ENCODE peak calls at places on chromosome 3, in eight cellular contexts. L is CD8-positive, alpha-beta T cell; O is A549; T is upper lobe of left lung; Q is GM23338; W is K562; V is endodermal cell; U is psoas muscle. C is an unnamed sample. For H3K4me1, the result is how much of the 10 kb centered on the place peaks cover.

GRCh38 chr3:136194409-136195257 is 1.5 kb downstream of the MSL2 start:
- DNase-seq in L (peak), O (no peak), T (peak), Q (peak), W (no peak), V (peak), U (no peak), C (peak)

GRCh38 chr3:157913751-157914150 is 192.5 kb downstream of the SHOX2 start:
- DNase-seq in L (no peak), O (no peak), T (no peak), Q (no peak), W (no peak), V (no peak), U (no peak), C (no peak)

GRCh38 chr3:125351814-125352456 is 23.2 kb downstream of the ZNF148 start:
- DNase-seq in L (no peak), O (no peak), T (no peak), Q (no peak), W (no peak), V (no peak), U (no peak), C (no peak)

GRCh38 chr3:113606539-113607218 is 74.3 kb downstream of the SIDT1 start:
- DNase-seq in L (peak), O (no peak), T (no peak), Q (peak), W (no peak), V (no peak), U (no peak), C (no peak)

GRCh38 chr3:13420817-13421755 is 964 bp upstream of the NUP210 start:
- DNase-seq in L (peak), O (no peak), T (peak), Q (peak), W (peak), V (peak), U (peak), C (no peak)

GRCh38 chr3:101379695-101380376 is 59.5 kb upstream of the IMPG2 start:
- DNase-seq in L (no peak), O (no peak), T (no peak), Q (no peak), W (no peak), V (no peak), U (no peak), C (no peak)

GRCh38 chr3:37228734-37229133 is 54.4 kb upstream of the LRRFIP2 start:
- DNase-seq in L (no peak), O (no peak), T (no peak), Q (no peak), W (no peak), V (no peak), U (no peak), C (no peak)

GRCh38 chr3:196634851-196635250 is 4.6 kb upstream of the NRROS start:
- DNase-seq in L (no peak), O (no peak), T (no peak), Q (no peak), W (no peak), V (peak), U (no peak), C (no peak)

GRCh38 chr3:2250783-2251182 is 152.1 kb downstream of the CNTN4 start:
- DNase-seq in L (no peak), O (no peak), T (no peak), Q (no peak), W (no peak), V (no peak), U (no peak), C (no peak)

GRCh38 chr3:195250473-195251251 is 20.3 kb downstream of the XXYLT1 start:
- DNase-seq in L (no peak), O (no peak), T (no peak), Q (no peak), W (no peak), V (peak), U (peak), C (no peak)

GRCh38 chr3:124126446-124127017 is 134.6 kb upstream of the ROPN1 start:
- DNase-seq in L (no peak), O (no peak), T (no peak), Q (no peak), W (no peak), V (no peak), U (no peak), C (no peak)

GRCh38 chr3:32934150-32934742 is 17.2 kb upstream of the CCR4 start:
- DNase-seq in L (no peak), O (peak), T (no peak), Q (peak), W (no peak), V (peak), U (no peak), C (peak)

GRCh38 chr3:45123030-45123429 is 23.1 kb downstream of the CDCP1 start:
- DNase-seq in L (no peak), O (peak), T (no peak), Q (no peak), W (no peak), V (no peak), U (no peak), C (no peak)

GRCh38 chr3:68787227-68787626 is 145.1 kb downstream of the TAFA4 start:
- DNase-seq in L (no peak), O (no peak), T (no peak), Q (no peak), W (no peak), V (no peak), U (no peak), C (no peak)

GRCh38 chr3:180983136-180983535 is 6.4 kb downstream of the DNAJC19 start:
- DNase-seq in L (no peak), O (no peak), T (no peak), Q (no peak), W (no peak), V (no peak), U (no peak), C (no peak)

GRCh38 chr3:98971183-98971681 is 69.7 kb upstream of the DCBLD2 start:
- DNase-seq in L (no peak), O (peak), T (no peak), Q (no peak), W (no peak), V (no peak), U (no peak), C (no peak)

GRCh38 chr3:171650193-171650592 is 160.1 kb downstream of the PLD1 start:
- DNase-seq in L (no peak), O (no peak), T (no peak), Q (no peak), W (no peak), V (no peak), U (no peak), C (no peak)

GRCh38 chr3:185242642-185243041 is 11.2 kb downstream of the EHHADH start:
- DNase-seq in L (no peak), O (no peak), T (no peak), Q (no peak), W (no peak), V (no peak), U (no peak), C (no peak)

GRCh38 chr3:110711851-110712396 is 359.7 kb upstream of the NECTIN3 start:
- DNase-seq in L (no peak), O (no peak), T (no peak), Q (peak), W (no peak), V (peak), U (no peak), C (no peak)

GRCh38 chr3:48552111-48552911 is 4.3 kb downstream of the PFKFB4 start:
- DNase-seq in L (no peak), O (no peak), T (no peak), Q (no peak), W (no peak), V (peak), U (no peak), C (no peak)

GRCh38 chr3:45775571-45776290 is 20.6 kb downstream of the SLC6A20 start:
- DNase-seq in L (no peak), O (no peak), T (no peak), Q (no peak), W (no peak), V (peak), U (no peak), C (no peak)

GRCh38 chr3:99242271-99242670 is 340.8 kb upstream of the DCBLD2 start:
- DNase-seq in L (no peak), O (no peak), T (no peak), Q (no peak), W (no peak), V (no peak), U (no peak), C (no peak)

GRCh38 chr3:119636194-119636593 is 24.2 kb downstream of the POPDC2 start:
- DNase-seq in L (no peak), O (no peak), T (no peak), Q (no peak), W (no peak), V (no peak), U (no peak), C (peak)

GRCh38 chr3:41574900-41575299 is 375.6 kb downstream of the CTNNB1 start:
- DNase-seq in L (no peak), O (no peak), T (no peak), Q (peak), W (peak), V (no peak), U (no peak), C (no peak)

GRCh38 chr3:137948400-137949072 is 61.4 kb upstream of the CLDN18 start:
- DNase-seq in L (no peak), O (no peak), T (no peak), Q (no peak), W (no peak), V (no peak), U (no peak), C (no peak)

GRCh38 chr3:146189519-146190173 is 28.7 kb upstream of the PLOD2 start:
- DNase-seq in L (no peak), O (peak), T (no peak), Q (peak), W (peak), V (peak), U (no peak), C (no peak)

GRCh38 chr3:185726254-185726967 is 98.4 kb downstream of the IGF2BP2 start:
- DNase-seq in L (no peak), O (no peak), T (no peak), Q (peak), W (no peak), V (no peak), U (no peak), C (no peak)

GRCh38 chr3:74349035-74349434 is 265.4 kb downstream of the CNTN3 start:
- DNase-seq in L (no peak), O (no peak), T (no peak), Q (no peak), W (no peak), V (no peak), U (no peak), C (no peak)
- H3K27ac ChIP-seq in L (no peak), O (no peak), T (no peak), Q (no peak), W (no peak), V (no peak), U (no peak), C (no peak)

DNA sequence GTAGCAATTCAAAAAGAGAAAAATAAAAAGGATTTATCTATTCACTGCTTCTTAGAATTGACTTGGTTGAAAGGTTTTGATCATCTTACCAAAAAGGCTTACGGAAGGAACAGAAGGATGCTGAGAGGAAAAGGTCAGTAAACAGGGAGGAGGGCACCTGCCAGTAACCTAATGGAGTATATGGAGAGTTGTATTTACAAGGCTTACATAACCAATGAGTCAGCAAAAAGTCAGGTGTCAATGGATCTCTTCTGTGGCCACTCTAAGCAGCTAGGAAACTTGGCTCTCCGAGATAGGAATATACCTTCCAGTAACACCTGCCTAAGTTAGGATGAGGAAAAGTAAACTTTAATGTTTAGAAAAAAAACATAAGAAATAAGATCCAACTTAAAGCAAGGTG is 80.5 kb upstream of the PLXND1 start:
- DNase-seq in L (no peak), O (peak), T (peak), Q (peak), W (peak), V (no peak), U (no peak), C (no peak)
- H3K4me1 ChIP-seq in L (under half), O (half or more), T (under half), Q (under half), W (under half), V (under half), U (half or more), C (under half)

DNA sequence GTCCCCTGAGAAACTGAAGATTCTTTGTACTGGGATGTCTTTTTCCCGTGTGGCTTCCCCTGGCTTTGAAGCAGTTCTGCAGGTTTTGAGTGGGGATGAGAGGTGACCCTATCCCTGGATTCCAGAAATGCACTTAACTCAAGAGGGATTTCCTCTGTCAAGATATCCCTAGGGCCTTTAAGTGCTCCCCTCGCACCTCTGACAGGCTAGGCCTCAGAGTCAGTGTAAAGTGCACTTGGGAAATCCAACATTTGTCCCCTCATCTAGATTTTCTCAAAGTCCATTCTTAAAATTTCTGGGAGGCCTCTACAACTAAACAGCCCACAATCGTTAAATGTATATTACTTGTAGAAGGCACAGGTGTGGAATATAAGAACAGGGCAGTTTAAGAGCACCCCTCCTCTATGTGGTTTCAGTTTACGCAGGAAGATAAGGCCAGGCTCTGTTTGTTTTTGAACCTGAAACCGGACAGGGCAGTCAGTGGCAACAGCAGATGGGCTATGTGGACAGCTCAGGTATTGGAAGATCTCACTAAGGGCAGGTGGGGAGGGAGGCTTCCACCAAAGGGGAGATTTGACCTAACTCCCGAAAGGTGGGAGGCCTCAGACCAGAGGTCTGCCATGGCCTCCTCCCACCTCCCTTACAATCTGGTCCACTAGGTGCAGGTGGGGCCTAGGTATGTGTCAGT is 4.9 kb downstream of the C3orf52 start:
- DNase-seq in L (no peak), O (no peak), T (no peak), Q (no peak), W (no peak), V (no peak), U (no peak), C (no peak)
- H3K27ac ChIP-seq in L (no peak), O (no peak), T (no peak), Q (no peak), W (no peak), V (no peak), U (no peak), C (no peak)

DNA sequence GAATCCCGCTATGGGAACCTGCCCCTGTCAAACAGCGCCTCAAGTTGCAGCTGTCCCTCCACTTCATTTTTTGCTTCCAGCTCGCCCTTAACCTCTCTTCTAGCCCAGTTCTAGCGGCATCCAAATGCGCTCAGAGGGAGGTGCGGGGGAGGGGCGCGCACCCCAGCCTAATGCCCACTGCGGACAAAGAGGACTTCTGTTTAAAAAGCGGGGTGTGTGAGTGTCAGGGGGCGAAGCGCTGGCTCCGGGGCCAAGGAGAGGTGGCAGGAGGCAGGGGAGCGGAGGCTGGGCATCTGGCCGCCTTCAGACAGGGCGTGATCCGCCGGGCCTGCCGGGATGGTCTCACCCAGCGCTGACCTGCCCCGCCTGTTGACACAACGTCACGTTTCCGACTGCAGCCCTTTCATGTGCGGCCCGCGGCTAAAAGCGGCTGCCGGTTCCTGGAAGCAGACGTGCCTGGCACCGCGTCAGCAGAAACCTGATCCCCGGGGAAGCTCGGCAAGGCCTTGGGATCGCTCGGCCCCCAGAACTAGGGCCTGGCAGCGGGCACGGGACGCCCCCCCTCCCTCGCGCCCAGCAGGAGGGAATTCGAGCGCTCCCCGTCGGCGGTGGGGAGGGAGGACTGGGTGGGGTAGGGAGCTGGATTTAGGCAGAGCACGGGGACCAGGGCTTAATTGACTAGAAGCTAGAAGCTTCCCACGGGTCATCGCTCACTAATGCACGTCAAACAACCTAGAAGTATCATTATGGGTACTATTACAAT is 7.6 kb downstream of the BHLHE40 start:
- DNase-seq in L (peak), O (peak), T (peak), Q (peak), W (peak), V (peak), U (peak), C (peak)
- H3K4me1 ChIP-seq in L (under half), O (half or more), T (half or more), Q (under half), W (half or more), V (under half), U (half or more), C (half or more)

DNA sequence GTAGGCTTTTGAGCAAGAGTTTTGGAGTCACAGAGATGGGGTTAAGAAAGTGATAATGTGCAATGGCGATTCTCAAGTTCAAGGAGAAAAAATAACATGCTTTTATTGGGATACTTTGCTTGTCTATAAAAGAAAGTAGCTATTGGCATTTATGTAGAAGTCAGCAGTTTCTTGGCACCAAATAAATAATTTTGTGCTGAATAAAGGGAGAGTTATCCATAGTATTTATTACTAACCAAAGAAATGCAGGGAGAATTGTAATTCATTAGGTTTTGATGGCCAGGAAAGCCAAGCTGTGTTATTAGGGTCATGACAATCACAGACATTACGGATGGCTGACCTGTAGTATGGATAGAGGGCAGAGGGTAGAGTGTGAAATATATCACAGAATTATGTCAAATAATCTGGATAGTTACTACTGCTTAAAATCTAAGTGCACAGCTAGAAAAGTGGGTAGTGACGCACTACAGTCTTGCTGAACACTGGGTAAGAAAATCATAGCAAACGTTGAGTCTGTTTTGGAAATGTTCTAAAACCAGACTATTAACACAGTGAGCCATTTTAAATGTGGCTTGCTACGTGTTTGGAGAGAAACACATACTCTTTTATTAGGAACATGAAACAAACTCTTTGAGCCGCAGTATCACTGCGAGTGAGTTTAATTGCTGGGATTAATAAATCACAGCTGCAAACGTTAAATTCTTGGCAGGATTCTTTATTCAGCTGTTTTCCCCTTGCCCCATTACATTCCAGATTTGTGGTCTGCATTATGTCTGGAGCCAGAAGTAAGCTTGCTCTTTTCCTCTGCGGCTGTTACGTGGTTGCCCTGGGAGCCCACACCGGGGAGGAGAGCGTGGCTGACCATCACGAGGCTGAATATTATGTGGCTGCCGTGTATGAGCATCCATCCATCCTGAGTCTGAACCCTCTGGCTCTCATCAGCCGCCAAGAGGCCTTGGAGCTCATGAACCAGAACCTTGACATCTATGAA is 33.4 kb downstream of the BTD start:
- DNase-seq in L (no peak), O (no peak), T (no peak), Q (no peak), W (no peak), V (no peak), U (peak), C (no peak)
- H3K27ac ChIP-seq in L (no peak), O (peak), T (peak), Q (no peak), W (no peak), V (no peak), U (peak), C (peak)

GRCh38 chr3:132421832-132422231 is 4.5 kb downstream of the DNAJC13 start:
- DNase-seq in L (no peak), O (peak), T (no peak), Q (no peak), W (no peak), V (no peak), U (no peak), C (no peak)
- H3K4me1 ChIP-seq in L (under half), O (under half), T (under half), Q (under half), W (under half), V (under half), U (under half), C (under half)

DNA sequence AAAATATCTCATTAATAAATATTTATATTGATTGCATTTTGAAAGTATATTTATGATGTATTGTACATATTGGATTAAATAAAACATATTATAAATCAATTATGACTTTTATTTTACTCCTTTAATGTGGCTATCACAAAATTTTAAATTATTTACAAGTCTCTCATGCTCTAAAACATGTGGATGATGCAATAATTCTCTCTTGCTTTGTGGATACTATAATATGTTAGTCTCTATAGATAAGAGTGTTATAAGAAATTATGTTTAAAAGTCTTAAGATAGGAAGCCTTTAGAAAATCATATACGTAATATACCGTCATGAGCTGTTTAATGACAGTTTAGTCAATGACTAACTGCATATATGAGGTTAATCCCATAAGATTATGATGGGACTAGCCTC is 547.4 kb upstream of the ALCAM start:
- DNase-seq in L (no peak), O (no peak), T (no peak), Q (no peak), W (no peak), V (no peak), U (no peak), C (no peak)
- H3K27ac ChIP-seq in L (no peak), O (no peak), T (no peak), Q (no peak), W (no peak), V (no peak), U (no peak), C (no peak)

GRCh38 chr3:71801986-71802385 is 17.0 kb upstream of the PROK2 start:
- DNase-seq in L (no peak), O (no peak), T (no peak), Q (no peak), W (no peak), V (no peak), U (no peak), C (no peak)
- H3K4me1 ChIP-seq in L (under half), O (under half), T (under half), Q (under half), W (under half), V (under half), U (under half), C (under half)

GRCh38 chr3:149906036-149906435 is 64.7 kb downstream of the PFN2 start:
- DNase-seq in L (no peak), O (no peak), T (no peak), Q (no peak), W (no peak), V (no peak), U (no peak), C (no peak)
- H3K27ac ChIP-seq in L (no peak), O (no peak), T (no peak), Q (no peak), W (no peak), V (no peak), U (no peak), C (no peak)